ENCODE peak calls at places on chromosomes 11 and 22, in four cellular contexts. A is AG09309, C is esophagus squamous epithelium, V is progenitor cell of endocrine pancreas. Y is an unnamed sample.

GRCh38 chr11:12494699-12495098 is 117.3 kb downstream of the PARVA start:
- DNase-seq in A (no peak), C (no peak), V (no peak), Y (no peak)

GRCh38 chr11:75627879-75628668 is 40.8 kb downstream of the MAP6 start:
- DNase-seq in A (no peak), C (no peak), V (no peak), Y (no peak)

GRCh38 chr11:43941257-43941879 is 1.1 kb upstream of the C11orf96 start:
- DNase-seq in A (no peak), C (no peak), V (no peak), Y (peak)

GRCh38 chr11:35995872-35996271 is 52.0 kb downstream of the LDLRAD3 start:
- DNase-seq in A (no peak), C (no peak), V (no peak), Y (no peak)

GRCh38 chr11:58525037-58525614 is 17.2 kb upstream of the OR5B21 start:
- DNase-seq in A (no peak), C (no peak), V (no peak), Y (no peak)

GRCh38 chr11:118156531-118157185 is 4.0 kb upstream of the SCN4B start:
- DNase-seq in A (no peak), C (no peak), V (no peak), Y (no peak)

GRCh38 chr22:44691796-44692661 is 10.0 kb upstream of the PRR5 start:
- DNase-seq in A (no peak), C (no peak), V (no peak), Y (no peak)

GRCh38 chr22:29143848-29144785 is 61.6 kb upstream of the EMID1 start:
- DNase-seq in A (no peak), C (no peak), V (no peak), Y (peak)

GRCh38 chr11:18608373-18608772 is 8.8 kb downstream of the MISFA start:
- DNase-seq in A (no peak), C (no peak), V (no peak), Y (no peak)

GRCh38 chr22:35397095-35397904 is 2.6 kb upstream of the MCM5 start:
- DNase-seq in A (no peak), C (no peak), V (no peak), Y (no peak)

GRCh38 chr22:20953668-20954500 is 13.2 kb upstream of the AIFM3 start:
- DNase-seq in A (peak), C (no peak), V (no peak), Y (no peak)

GRCh38 chr11:113389288-113389687 is 1.7 kb downstream of the ANKK1 start:
- DNase-seq in A (no peak), C (no peak), V (no peak), Y (peak)

GRCh38 chr22:22229683-22230420 is 14.7 kb upstream of the VPREB1 start:
- DNase-seq in A (no peak), C (no peak), V (no peak), Y (no peak)

GRCh38 chr22:29623059-29623458 is 19.6 kb downstream of the NF2 start:
- DNase-seq in A (no peak), C (no peak), V (no peak), Y (no peak)

GRCh38 chr22:36910461-36910860 is 3.0 kb upstream of the CSF2RB start:
- DNase-seq in A (peak), C (no peak), V (no peak), Y (no peak)

GRCh38 chr11:44065161-44065571 is 904 bp upstream of the ACCS start:
- DNase-seq in A (no peak), C (no peak), V (no peak), Y (no peak)

GRCh38 chr11:117927926-117928325 is 1.3 kb downstream of the TMPRSS13 start:
- DNase-seq in A (no peak), C (no peak), V (no peak), Y (no peak)

GRCh38 chr22:40685406-40685805 is 6.1 kb downstream of the MCHR1 start:
- DNase-seq in A (no peak), C (no peak), V (no peak), Y (no peak)

GRCh38 chr11:58330861-58331260 is 28.0 kb downstream of the OR5B17 start:
- DNase-seq in A (peak), C (no peak), V (no peak), Y (no peak)

GRCh38 chr11:95792200-95792599 is 1.9 kb downstream of the CEP57 start:
- DNase-seq in A (no peak), C (no peak), V (no peak), Y (no peak)

GRCh38 chr11:77107950-77108349 is 5.3 kb downstream of the OMP start:
- DNase-seq in A (peak), C (no peak), V (no peak), Y (no peak)

GRCh38 chr11:73388241-73389133 is 12.3 kb downstream of the RELT start:
- DNase-seq in A (no peak), C (no peak), V (no peak), Y (no peak)